ENCODE peak calls at places on chromosomes 16 and 17, in seven cellular contexts. M is mucosa of descending colon, Y is Panc1, P is right atrium auricular region, A is RWPE1, Q is WTC11, K is psoas muscle. F is an unnamed sample.

GRCh38 chr16:19745286-19746018 is 27.4 kb downstream of the IQCK start:
- DNase-seq in Q (no peak), P (no peak), K (no peak), Y (no peak), M (no peak), A (no peak), F (no peak)

GRCh38 chr17:56913867-56914640 is at the start of gene TRIM25:
- DNase-seq in Q (peak), K (peak), A (peak), P (peak), M (peak), Y (peak), F (peak)

GRCh38 chr17:53106886-53107285 is 715.8 kb upstream of the KIF2B start:
- DNase-seq in A (no peak), Y (no peak), K (no peak), M (no peak), P (no peak), Q (no peak), F (no peak)

GRCh38 chr16:22198547-22199293 is 7.4 kb upstream of the EEF2K start:
- DNase-seq in A (no peak), M (no peak), Q (no peak), K (no peak), P (no peak), Y (no peak), F (no peak)

GRCh38 chr16:70778901-70779309 is 22.1 kb downstream of the VAC14 start:
- DNase-seq in K (peak), Q (peak), M (peak), Y (no peak), P (peak), A (peak), F (no peak)

GRCh38 chr16:26688105-26688504 is 378.6 kb upstream of the C16orf82 start:
- DNase-seq in P (peak), K (no peak), Y (no peak), M (no peak), A (no peak), Q (no peak), F (no peak)

GRCh38 chr17:74011963-74012362 is 191.5 kb upstream of the RPL38 start:
- DNase-seq in Y (no peak), Q (no peak), M (no peak), K (no peak), A (no peak), P (no peak), F (no peak)

GRCh38 chr17:67558740-67559380 is 158.9 kb upstream of the NOL11 start:
- DNase-seq in A (no peak), P (no peak), M (no peak), K (peak), Y (no peak), Q (no peak), F (no peak)

GRCh38 chr17:80737106-80738019 is 192.7 kb downstream of the RPTOR start:
- DNase-seq in Y (no peak), M (no peak), K (no peak), P (no peak), Q (no peak), A (no peak), F (no peak)

GRCh38 chr16:66603537-66604375 is 748 bp upstream of the CMTM3 start:
- DNase-seq in Q (peak), Y (no peak), A (no peak), K (peak), P (peak), M (peak), F (no peak)

GRCh38 chr17:55730808-55731207 is 8.1 kb upstream of the TMEM100 start:
- DNase-seq in P (no peak), M (no peak), K (no peak), Y (no peak), Q (no peak), A (no peak), F (no peak)

GRCh38 chr16:19114359-19115147 is 789 bp downstream of the ITPRIPL2 start:
- DNase-seq in Q (peak), M (peak), A (peak), K (peak), Y (no peak), P (peak), F (peak)

GRCh38 chr16:7493133-7493532 is 160.5 kb downstream of the RBFOX1 start:
- DNase-seq in K (no peak), Y (no peak), P (no peak), Q (no peak), A (no peak), M (no peak), F (no peak)

GRCh38 chr17:55228683-55229192 is 36.0 kb upstream of the HLF start:
- DNase-seq in M (no peak), P (no peak), A (no peak), Q (no peak), K (no peak), Y (no peak), F (no peak)

GRCh38 chr17:28193241-28193640 is 125.8 kb upstream of the TMEM97 start:
- DNase-seq in K (peak), Q (no peak), M (no peak), Y (no peak), P (no peak), A (no peak), F (no peak)

GRCh38 chr16:30660424-30661251 is 2.4 kb downstream of the FBRS start:
- DNase-seq in K (no peak), A (no peak), Y (no peak), Q (no peak), M (peak), P (no peak), F (no peak)

GRCh38 chr16:3509470-3509928 is 8.7 kb downstream of the CLUAP1 start:
- DNase-seq in P (no peak), M (peak), Y (no peak), A (peak), Q (no peak), K (no peak), F (no peak)

GRCh38 chr16:7888421-7888820 is 555.8 kb downstream of the RBFOX1 start:
- DNase-seq in Y (no peak), M (no peak), A (no peak), P (no peak), K (no peak), Q (no peak), F (no peak)

GRCh38 chr17:66687570-66688284 is 147.2 kb upstream of the CACNG5 start:
- DNase-seq in Q (no peak), A (no peak), P (no peak), M (no peak), K (no peak), Y (no peak), F (no peak)

GRCh38 chr17:64504769-64505319 is 1.2 kb downstream of the DDX5 start:
- DNase-seq in Q (no peak), A (no peak), M (no peak), Y (no peak), P (no peak), K (no peak), F (no peak)

GRCh38 chr17:4766199-4766598 is 5.5 kb upstream of the TM4SF5 start:
- DNase-seq in P (no peak), Y (no peak), K (no peak), Q (no peak), M (no peak), A (no peak), F (no peak)

GRCh38 chr16:69848635-69849545 is 86.8 kb downstream of the WWP2 start:
- DNase-seq in A (no peak), Q (no peak), P (peak), K (peak), M (peak), Y (no peak), F (no peak)

GRCh38 chr17:64773836-64774761 is 112.0 kb upstream of the SMURF2 start:
- DNase-seq in K (no peak), M (peak), Y (no peak), A (peak), P (peak), Q (peak), F (peak)

GRCh38 chr16:30619207-30619606 is 9.0 kb upstream of the ZNF689 start:
- DNase-seq in A (no peak), M (no peak), Y (no peak), P (no peak), Q (no peak), K (no peak), F (no peak)

GRCh38 chr16:59881366-59881765 is 1147.2 kb upstream of the GOT2 start:
- DNase-seq in Y (no peak), M (no peak), K (no peak), P (no peak), A (no peak), Q (no peak), F (no peak)

GRCh38 chr16:1771072-1771863 is at the start of gene NME3:
- DNase-seq in Y (no peak), M (peak), Q (peak), A (peak), K (peak), P (peak), F (no peak)

GRCh38 chr17:14321980-14322776 is 21.3 kb downstream of the HS3ST3B1 start:
- DNase-seq in M (no peak), A (no peak), P (no peak), Q (no peak), K (no peak), Y (no peak), F (no peak)

GRCh38 chr17:4185656-4186055 is 42.7 kb downstream of the CYB5D2 start:
- DNase-seq in A (no peak), K (no peak), Q (no peak), P (no peak), Y (no peak), M (no peak), F (no peak)

GRCh38 chr17:3925684-3926537 is 9.6 kb upstream of the P2RX1 start:
- DNase-seq in A (no peak), K (no peak), M (no peak), Y (no peak), P (no peak), Q (no peak), F (no peak)

GRCh38 chr16:55411231-55411630 is 67.8 kb upstream of the MMP2 start:
- DNase-seq in P (no peak), K (no peak), M (no peak), Q (no peak), Y (no peak), A (no peak), F (no peak)

GRCh38 chr17:44966348-44967025 is 1.6 kb downstream of the C1QL1 start:
- DNase-seq in A (no peak), Y (no peak), Q (no peak), P (no peak), K (no peak), M (no peak), F (no peak)

GRCh38 chr16:11604783-11605563 is 18.3 kb upstream of the LITAF start:
- DNase-seq in Y (no peak), A (no peak), K (no peak), P (peak), Q (no peak), M (peak), F (no peak)

GRCh38 chr16:5000573-5001001 is 33.1 kb downstream of the NAGPA start:
- DNase-seq in Y (no peak), K (no peak), Q (no peak), A (no peak), P (no peak), M (no peak), F (no peak)

GRCh38 chr16:72989203-72989991 is 58.5 kb downstream of the ZFHX3 start:
- DNase-seq in P (no peak), M (no peak), K (no peak), A (peak), Y (no peak), Q (no peak), F (peak)

GRCh38 chr17:48262982-48263586 is 155.5 kb downstream of the SNX11 start:
- DNase-seq in K (no peak), A (peak), Q (no peak), P (no peak), M (no peak), Y (no peak), F (no peak)

GRCh38 chr16:81472391-81472790 is 27.8 kb downstream of the CMIP start:
- DNase-seq in Q (no peak), K (no peak), P (no peak), M (no peak), Y (no peak), A (no peak), F (no peak)

GRCh38 chr17:29956225-29956624 is 14.8 kb downstream of the EFCAB5 start:
- DNase-seq in K (no peak), P (no peak), Q (no peak), A (no peak), M (no peak), Y (no peak), F (no peak)

GRCh38 chr17:29959658-29960337 is 18.4 kb downstream of the EFCAB5 start:
- DNase-seq in K (no peak), Q (no peak), Y (no peak), M (no peak), A (no peak), P (no peak), F (no peak)

GRCh38 chr17:29958947-29959657 is 17.7 kb downstream of the EFCAB5 start:
- DNase-seq in Q (no peak), K (no peak), Y (no peak), P (no peak), A (peak), M (no peak), F (no peak)

GRCh38 chr17:29949708-29950107 is 8.3 kb downstream of the EFCAB5 start:
- DNase-seq in K (no peak), Q (no peak), P (no peak), Y (no peak), M (no peak), A (no peak), F (no peak)

GRCh38 chr17:29954405-29954804 is 13.0 kb downstream of the EFCAB5 start:
- DNase-seq in M (no peak), Y (no peak), P (no peak), K (no peak), Q (no peak), A (no peak), F (no peak)
- TF ChIP-seq CTCF in M (no peak), Y (no peak), P (no peak), K (no peak), Q (peak), A (no peak), F (no peak)

DNA sequence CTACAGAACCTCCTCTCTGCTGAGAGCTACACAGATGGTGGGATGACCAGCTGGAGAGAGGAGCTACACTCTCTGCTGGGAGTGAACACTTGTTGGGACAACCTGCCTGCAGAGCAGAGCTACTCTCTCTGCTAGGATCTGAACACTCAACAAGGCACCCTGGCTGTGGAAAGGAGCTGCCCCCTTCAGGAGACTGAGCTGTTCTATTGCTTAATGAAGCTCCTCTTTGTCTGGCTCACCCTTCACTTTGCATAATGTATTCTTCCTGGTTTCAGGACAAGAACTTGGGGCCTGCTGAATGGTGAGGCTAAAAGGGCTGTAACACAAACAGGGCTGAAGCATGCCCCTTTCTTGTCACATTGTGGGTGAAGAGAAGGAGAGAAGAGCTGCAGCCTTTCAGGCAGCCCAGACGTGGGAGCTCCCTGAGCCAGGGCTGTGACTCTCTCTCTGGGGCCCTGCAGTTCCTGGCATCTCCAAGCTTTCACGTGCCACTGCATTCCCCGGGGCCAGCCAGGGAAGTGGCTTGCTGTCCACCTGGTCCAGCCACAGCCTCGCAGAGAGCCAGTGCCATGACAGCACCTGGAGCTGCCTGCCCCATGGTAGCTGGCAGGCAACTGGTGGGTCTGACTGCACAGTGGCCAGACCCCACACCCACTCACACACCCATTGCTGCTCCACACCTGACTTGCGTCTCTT is 272.8 kb upstream of the KCNJ16 start:
- DNase-seq in M (no peak), Y (no peak), A (no peak), P (no peak), Q (no peak), K (no peak), F (no peak)
- TF ChIP-seq CTCF in M (no peak), Y (no peak), A (no peak), P (no peak), Q (no peak), K (no peak), F (no peak)

GRCh38 chr16:65126845-65127624 is 5.2 kb upstream of the CDH11 start:
- DNase-seq in Q (no peak), P (no peak), A (no peak), K (no peak), M (no peak), Y (no peak), F (no peak)
- TF ChIP-seq CTCF in Q (peak), P (no peak), A (peak), K (peak), M (no peak), Y (peak), F (peak)

GRCh38 chr17:50102164-50102991 is 7.2 kb downstream of the PDK2 start:
- DNase-seq in M (peak), P (peak), K (peak), Q (no peak), Y (no peak), A (no peak), F (no peak)

GRCh38 chr17:50103252-50103651 is 8.1 kb downstream of the PDK2 start:
- DNase-seq in M (no peak), P (no peak), K (no peak), Y (no peak), A (no peak), Q (no peak), F (no peak)

GRCh38 chr17:50100921-50101345 is 5.8 kb downstream of the PDK2 start:
- DNase-seq in M (no peak), P (no peak), A (no peak), K (peak), Q (no peak), Y (no peak), F (no peak)

GRCh38 chr17:50100480-50100883 is 5.3 kb downstream of the PDK2 start:
- DNase-seq in A (no peak), P (no peak), Q (no peak), M (peak), Y (no peak), K (no peak), F (no peak)

DNA sequence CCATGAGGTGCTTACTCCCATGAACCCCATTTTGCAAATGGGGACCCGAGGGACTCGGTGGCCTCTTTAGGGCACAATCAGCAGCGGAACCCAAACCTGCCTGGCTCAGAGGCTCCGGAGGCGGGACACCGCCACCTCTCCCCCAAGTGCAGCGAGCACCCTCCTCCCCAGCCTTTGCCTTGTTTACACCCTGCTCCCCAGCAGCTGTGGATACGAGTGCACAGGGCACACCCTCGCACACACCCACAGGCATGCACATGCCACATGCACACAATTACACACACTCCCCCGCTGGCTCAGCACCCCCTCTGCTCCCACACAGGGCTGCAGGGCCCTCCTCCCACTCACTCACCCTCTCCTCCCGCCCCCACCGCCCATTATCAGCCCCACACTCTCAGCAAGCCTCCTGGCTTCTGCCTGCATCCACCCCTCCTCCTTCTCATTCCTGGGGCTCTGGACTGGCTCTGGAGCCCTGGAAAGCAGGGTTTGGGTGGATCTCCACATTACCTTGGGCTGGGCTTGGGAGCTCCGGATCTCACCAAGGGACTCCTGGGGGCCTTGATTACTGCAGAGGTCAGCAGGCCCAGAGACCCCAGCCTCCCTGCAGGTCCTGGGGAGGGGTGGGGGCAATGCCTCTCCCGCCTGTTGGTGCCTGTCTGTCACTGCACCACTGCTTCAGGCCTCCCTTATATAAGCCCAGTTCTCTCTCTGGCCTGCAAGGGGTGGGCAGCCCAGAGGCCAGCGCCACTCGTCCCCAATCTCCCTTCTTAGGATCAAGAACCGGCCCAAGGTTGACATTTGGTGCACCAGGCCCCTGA is 6.4 kb downstream of the PDK2 start:
- DNase-seq in P (no peak), A (no peak), K (peak), Y (no peak), Q (no peak), M (peak), F (no peak)
- TF ChIP-seq CTCF in P (no peak), A (no peak), K (no peak), Y (no peak), Q (no peak), M (no peak), F (no peak)

DNA sequence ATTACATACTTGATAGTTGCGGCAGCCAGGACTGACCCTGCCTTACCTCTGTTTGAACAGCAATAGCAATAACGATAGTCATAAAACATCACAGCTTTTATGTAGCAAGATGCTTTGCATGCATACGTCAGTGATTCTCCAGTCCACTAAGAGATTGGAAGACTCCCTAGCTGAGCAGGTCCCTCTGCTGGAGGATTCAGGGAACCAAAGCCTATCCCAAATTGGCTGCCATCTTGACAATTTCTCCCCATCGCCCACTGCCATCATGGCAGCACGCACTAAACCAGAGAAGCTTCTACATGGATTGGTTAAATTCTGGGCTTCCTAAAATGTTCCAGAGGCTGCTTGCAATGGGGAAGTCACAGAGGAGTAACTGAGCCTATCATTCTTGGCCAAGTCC is 360.6 kb upstream of the XYLT1 start:
- DNase-seq in M (no peak), P (no peak), Y (no peak), A (no peak), Q (peak), K (no peak), F (no peak)
- TF ChIP-seq CTCF in M (no peak), P (no peak), Y (peak), A (no peak), Q (no peak), K (no peak), F (no peak)

DNA sequence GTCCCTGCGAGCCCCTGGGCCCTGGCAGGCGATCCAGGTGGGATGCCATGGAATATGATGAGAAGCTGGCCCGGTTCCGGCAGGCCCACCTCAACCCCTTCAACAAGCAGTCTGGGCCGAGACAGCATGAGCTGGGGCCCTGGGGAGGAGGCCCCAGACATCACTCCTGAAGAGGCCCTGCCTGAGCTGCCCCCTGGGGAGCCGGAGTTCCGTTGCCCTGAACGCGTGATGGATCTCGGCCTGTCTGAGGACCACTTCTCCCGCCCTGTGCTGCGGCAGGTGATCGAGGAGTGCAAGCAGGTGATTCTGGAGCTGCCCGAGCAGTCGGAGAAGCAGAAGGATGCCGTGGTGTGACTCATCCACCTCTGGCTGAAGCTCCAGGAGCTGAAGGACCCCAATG is 33.1 kb downstream of the CDRT15L2 start:
- DNase-seq in M (no peak), Q (no peak), Y (no peak), A (no peak), K (no peak), P (no peak), F (no peak)
- TF ChIP-seq CTCF in M (no peak), Q (no peak), Y (no peak), A (no peak), K (no peak), P (no peak), F (no peak)

F was measured in RWPE2.